ENCODE peak calls at places on chromosomes 11 and 22, in seven cellular contexts. S, W, F, X, H, V and G are unnamed samples.

GRCh38 chr11:109604506-109604905 is 182.5 kb downstream of the C11orf87 start:
- DNase-seq in H (no peak), V (no peak), W (no peak), F (no peak), S (no peak), X (no peak), G (no peak)

GRCh38 chr11:12285106-12285505 is 92.3 kb upstream of the PARVA start:
- DNase-seq in X (no peak), W (no peak), S (no peak), F (peak), V (no peak), H (no peak), G (no peak)

GRCh38 chr11:16873289-16873688 is 134.8 kb downstream of the C11orf58 start:
- DNase-seq in H (no peak), F (no peak), W (no peak), V (no peak), X (no peak), S (no peak), G (no peak)

GRCh38 chr11:105265859-105266258 is 126.3 kb upstream of the CARD18 start:
- DNase-seq in F (no peak), W (no peak), H (no peak), V (no peak), X (no peak), S (no peak), G (no peak)

GRCh38 chr11:9053631-9054030 is 37.8 kb downstream of the SCUBE2 start:
- DNase-seq in F (peak), X (no peak), W (no peak), H (no peak), S (no peak), V (no peak), G (no peak)

GRCh38 chr11:77473001-77473800 is 693 bp downstream of the PAK1 start:
- DNase-seq in F (no peak), X (peak), V (peak), W (no peak), H (peak), S (peak), G (peak)

GRCh38 chr11:26730711-26731460 is 9.0 kb upstream of the SLC5A12 start:
- DNase-seq in F (no peak), V (no peak), S (no peak), H (no peak), X (no peak), W (no peak), G (no peak)

GRCh38 chr22:46287873-46288751 is 8.6 kb upstream of the GTSE1 start:
- DNase-seq in F (no peak), H (peak), V (no peak), X (no peak), S (no peak), W (no peak), G (peak)

GRCh38 chr11:119909495-119909894 is 180.5 kb upstream of the NECTIN1 start:
- DNase-seq in X (no peak), V (no peak), H (no peak), S (no peak), W (no peak), F (no peak), G (no peak)

GRCh38 chr11:60700689-60701508 is 1.5 kb downstream of the MS4A8 start:
- DNase-seq in W (no peak), F (peak), H (peak), X (peak), V (peak), S (no peak), G (no peak)

GRCh38 chr11:73229321-73230275 is 11.5 kb downstream of the P2RY2 start:
- DNase-seq in S (peak), V (no peak), F (peak), H (peak), W (no peak), X (no peak), G (peak)

GRCh38 chr11:3055881-3056280 is 1.3 kb downstream of the CARS1 start:
- DNase-seq in V (no peak), F (no peak), H (peak), S (no peak), X (no peak), W (no peak), G (peak)

GRCh38 chr11:36684840-36685800 is 87.1 kb upstream of the RAG2 start:
- DNase-seq in V (no peak), W (no peak), H (no peak), S (no peak), F (no peak), X (no peak), G (no peak)

GRCh38 chr11:126053340-126054286 is 9.1 kb downstream of the CDON start:
- DNase-seq in S (no peak), F (no peak), H (no peak), V (no peak), W (no peak), X (no peak), G (no peak)

GRCh38 chr22:46057206-46057605 is 80.2 kb upstream of the WNT7B start:
- DNase-seq in W (peak), X (no peak), H (peak), V (peak), S (peak), F (no peak), G (peak)

GRCh38 chr22:49366437-49366836 is 461.2 kb downstream of the BRD1 start:
- DNase-seq in H (no peak), S (peak), W (no peak), V (peak), X (no peak), F (peak), G (no peak)

GRCh38 chr11:128627666-128628342 is 40.4 kb upstream of the ETS1 start:
- DNase-seq in F (peak), S (no peak), V (no peak), X (no peak), H (no peak), W (no peak), G (no peak)

GRCh38 chr11:114273071-114273470 is 23.1 kb upstream of the NNMT start:
- DNase-seq in X (no peak), S (no peak), F (no peak), V (no peak), H (no peak), W (no peak), G (no peak)

GRCh38 chr11:131691558-131692041 is 321.2 kb downstream of the NTM start:
- DNase-seq in S (no peak), H (no peak), W (no peak), F (no peak), X (no peak), V (no peak), G (no peak)

GRCh38 chr11:61967924-61968757 is 707 bp upstream of the FTH1 start:
- DNase-seq in S (peak), X (peak), H (peak), W (no peak), F (no peak), V (peak), G (peak)

GRCh38 chr11:9302448-9302847 is 11.9 kb downstream of the TMEM41B start:
- DNase-seq in V (no peak), H (no peak), S (no peak), F (no peak), W (no peak), X (no peak), G (no peak)

GRCh38 chr22:31615481-31615840 is 46.6 kb downstream of the PISD start:
- DNase-seq in S (no peak), H (no peak), X (no peak), V (no peak), F (no peak), W (no peak), G (no peak)

GRCh38 chr11:74559110-74559933 is 33.1 kb upstream of the POLD3 start:
- DNase-seq in H (no peak), F (no peak), X (no peak), W (no peak), V (no peak), S (no peak), G (no peak)

GRCh38 chr22:38740116-38740723 is 15.6 kb downstream of the SUN2 start:
- DNase-seq in S (no peak), W (no peak), X (no peak), V (no peak), F (no peak), H (no peak), G (no peak)

GRCh38 chr22:38740754-38741153 is 15.0 kb downstream of the SUN2 start:
- DNase-seq in S (no peak), V (no peak), W (no peak), H (no peak), X (no peak), F (no peak), G (no peak)

GRCh38 chr22:38741576-38741975 is 14.2 kb downstream of the SUN2 start:
- DNase-seq in H (no peak), S (no peak), W (no peak), F (no peak), X (no peak), V (no peak), G (no peak)

GRCh38 chr22:38741166-38741565 is 14.6 kb downstream of the SUN2 start:
- DNase-seq in S (no peak), X (no peak), V (no peak), W (no peak), H (no peak), F (no peak), G (no peak)

GRCh38 chr22:38742176-38742942 is 13.4 kb downstream of the SUN2 start:
- DNase-seq in W (no peak), X (no peak), V (no peak), H (no peak), F (no peak), S (no peak), G (no peak)
- TF ChIP-seq POLR2A in W (no peak), X (no peak), V (no peak), H (no peak), F (no peak), S (no peak), G (no peak)

GRCh38 chr11:85653048-85653447 is 5.3 kb downstream of the TMEM126A start:
- DNase-seq in F (no peak), S (no peak), H (no peak), V (no peak), W (no peak), X (no peak), G (no peak)
- TF ChIP-seq POLR2A in F (no peak), S (no peak), H (no peak), V (no peak), W (no peak), X (no peak), G (no peak)

DNA sequence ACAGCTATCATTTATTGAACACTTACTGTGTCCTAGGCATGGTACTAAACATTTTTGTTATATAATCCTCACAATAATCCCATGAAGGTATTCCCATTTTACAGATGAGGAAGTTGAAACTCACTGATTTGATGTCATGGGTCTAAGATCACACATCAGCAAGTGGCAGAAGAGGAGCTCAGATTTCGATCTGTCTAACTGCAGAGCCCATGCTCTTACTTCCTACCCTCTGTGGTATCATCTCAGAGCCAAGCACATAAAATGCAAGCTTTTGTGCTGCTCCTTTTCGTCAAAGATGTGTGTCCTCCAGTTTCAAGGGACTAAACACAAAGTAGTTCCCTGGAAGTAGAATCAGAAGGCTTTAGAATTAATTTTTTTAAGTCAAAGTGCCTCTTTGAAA is 71.1 kb downstream of the ARFGAP2 start:
- DNase-seq in V (no peak), S (no peak), H (no peak), F (no peak), W (no peak), X (no peak), G (no peak)
- TF ChIP-seq POLR2A in V (no peak), S (no peak), H (no peak), F (no peak), W (no peak), X (no peak), G (no peak)

DNA sequence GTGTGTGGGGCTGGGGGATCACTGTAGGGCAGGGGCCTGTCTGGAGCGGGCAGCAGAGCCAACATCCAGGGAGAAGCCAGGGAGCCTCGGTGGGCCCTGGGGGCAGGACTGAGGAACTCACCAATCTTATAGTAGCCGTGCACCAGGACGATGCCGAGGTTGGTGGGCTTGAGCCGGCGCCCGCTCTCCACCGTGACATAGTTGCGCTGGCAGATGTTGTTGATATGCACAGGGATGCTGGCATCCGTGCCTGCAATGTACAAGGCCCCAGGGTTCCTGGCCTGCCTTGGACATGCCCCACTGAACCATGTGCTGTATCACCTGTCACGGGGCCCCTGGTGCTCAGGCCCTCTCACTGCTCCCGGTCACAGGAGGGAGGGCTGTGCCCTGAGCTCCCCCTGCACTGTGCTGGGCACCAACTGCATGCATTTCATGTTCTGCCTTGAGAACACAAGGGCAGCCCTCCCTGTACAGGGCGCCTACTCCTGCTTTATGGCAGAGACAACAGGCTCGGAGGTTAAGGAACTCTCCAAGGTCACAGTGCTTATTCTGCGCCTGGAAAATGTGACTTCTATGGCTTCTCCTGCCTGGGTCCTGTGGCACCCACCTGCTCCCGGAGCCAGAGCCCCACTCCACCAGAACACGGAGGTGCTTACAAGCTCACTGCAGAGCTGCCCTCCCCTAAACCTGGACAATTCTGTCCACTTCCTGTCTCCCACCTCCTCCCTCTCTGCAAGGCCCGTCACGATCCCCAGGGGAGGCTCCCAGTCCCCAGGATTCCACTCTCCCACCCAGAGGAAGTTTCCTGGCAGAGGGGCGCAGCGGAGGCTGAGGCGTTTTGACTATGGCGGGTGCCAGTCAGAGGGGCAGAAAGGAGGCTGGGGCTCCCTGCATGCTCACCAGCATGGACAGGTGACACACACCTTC is 7.8 kb upstream of the PPM1F start:
- DNase-seq in H (no peak), V (no peak), W (no peak), S (no peak), F (no peak), X (no peak), G (no peak)
- TF ChIP-seq POLR2A in H (no peak), V (no peak), W (no peak), S (no peak), F (no peak), X (no peak), G (no peak)